ENCODE peak calls at places on chromosomes 11 and 22, in four cellular contexts. H is pancreas; T is BJ; V is stimulated activated CD4-positive, alpha-beta T cell treated with anti-CD3 and anti-CD28 coated beads, Interleukin-4, amount 100 ng/mL, for 4 hours. W is an unnamed sample.

GRCh38 chr11:123504401-123504800 is 74.3 kb downstream of the GRAMD1B start:
- DNase-seq in H (no peak), T (no peak), V (no peak), W (no peak)

GRCh38 chr11:45204761-45205160 is 58.3 kb downstream of the PRDM11 start:
- DNase-seq in H (no peak), T (no peak), V (no peak), W (no peak)

GRCh38 chr11:64739871-64740270 is 4.1 kb downstream of the RASGRP2 start:
- DNase-seq in H (no peak), T (no peak), V (no peak), W (no peak)

GRCh38 chr22:41526226-41526531 is 18.1 kb downstream of the POLR3H start:
- DNase-seq in H (no peak), T (no peak), V (no peak), W (no peak)

GRCh38 chr11:110896358-110896757 is 184.1 kb upstream of the ARHGAP20 start:
- DNase-seq in H (no peak), T (no peak), V (no peak), W (no peak)

GRCh38 chr11:79421820-79422219 is 19.0 kb downstream of the TENM4 start:
- DNase-seq in H (no peak), T (no peak), V (no peak), W (no peak)

GRCh38 chr11:117840881-117841581 is 16.5 kb upstream of the FXYD2 start:
- DNase-seq in H (no peak), T (no peak), V (no peak), W (no peak)

GRCh38 chr11:16338397-16338796 is 17.9 kb downstream of the SOX6 start:
- DNase-seq in H (no peak), T (no peak), V (no peak), W (no peak)

GRCh38 chr11:133383689-133384088 is 148.6 kb downstream of the OPCML start:
- DNase-seq in H (no peak), T (no peak), V (no peak), W (no peak)

GRCh38 chr22:38176170-38176741 is 5.4 kb downstream of the PLA2G6 start:
- DNase-seq in H (no peak), T (peak; percentile 94), V (no peak), W (peak; percentile 80)

GRCh38 chr11:12845739-12846358 is 163.3 kb upstream of the RASSF10 start:
- DNase-seq in H (peak; percentile 70), T (no peak), V (no peak), W (no peak)

GRCh38 chr11:36469881-36470802 is 39.9 kb downstream of the TRAF6 start:
- DNase-seq in H (no peak), T (peak; percentile 32), V (no peak), W (no peak)

GRCh38 chr11:74427377-74427776 is 29.1 kb upstream of the PGM2L1 start:
- DNase-seq in H (no peak), T (no peak), V (no peak), W (no peak)

GRCh38 chr11:9573775-9574555 is 495 bp downstream of the WEE1 start:
- DNase-seq in H (peak; percentile 34), T (no peak), V (peak; percentile 12), W (peak; percentile 85)

GRCh38 chr22:24011735-24012068 is 598 bp downstream of the CABIN1 start:
- DNase-seq in H (peak; percentile 56), T (no peak), V (no peak), W (peak; percentile 76)

GRCh38 chr22:17106161-17106784 is 14.9 kb downstream of the TMEM121B start:
- DNase-seq in H (no peak), T (no peak), V (no peak), W (peak; percentile 26)

GRCh38 chr11:3169235-3169951 is 4.3 kb upstream of the OSBPL5 start:
- DNase-seq in H (peak; percentile 39), T (no peak), V (peak; percentile 15), W (peak; percentile 80)

GRCh38 chr22:35521358-35522264 is 19.0 kb upstream of the RASD2 start:
- DNase-seq in H (no peak), T (no peak), V (no peak), W (no peak)

GRCh38 chr11:12163181-12163841 is 52.9 kb downstream of the MICAL2 start:
- DNase-seq in H (no peak), T (peak; percentile 71), V (no peak), W (no peak)

GRCh38 chr22:20174785-20175596 is 24.1 kb upstream of the CCDC188 start:
- DNase-seq in H (no peak), T (no peak), V (no peak), W (no peak)

GRCh38 chr11:65541093-65542010 is 16.5 kb downstream of the SCYL1 start:
- DNase-seq in H (peak; percentile 23), T (no peak), V (no peak), W (no peak)

GRCh38 chr11:70005107-70005818 is 72.9 kb upstream of the ANO1 start:
- DNase-seq in H (no peak), T (peak; percentile 69), V (no peak), W (no peak)

GRCh38 chr11:85889676-85890579 is 34.7 kb downstream of the CCDC83 start:
- DNase-seq in H (no peak), T (no peak), V (no peak), W (no peak)

GRCh38 chr22:24450600-24450999 is 23.2 kb downstream of the ADORA2A start:
- DNase-seq in H (no peak), T (no peak), V (no peak), W (no peak)

GRCh38 chr22:26333088-26333800 is 95.8 kb upstream of the ASPHD2 start:
- DNase-seq in H (no peak), T (no peak), V (no peak), W (no peak)

GRCh38 chr22:17271711-17272451 is 52.6 kb upstream of the ADA2 start:
- DNase-seq in H (no peak), T (no peak), V (no peak), W (no peak)

GRCh38 chr11:3609416-3610265 is 32.2 kb downstream of the ART5 start:
- DNase-seq in H (no peak), T (no peak), V (no peak), W (no peak)

GRCh38 chr11:66359662-66360087 is 11.9 kb downstream of the SLC29A2 start:
- DNase-seq in H (no peak), T (no peak), V (no peak), W (no peak)

GRCh38 chr22:47736166-47737034 is 974.0 kb downstream of the TBC1D22A start:
- DNase-seq in H (no peak), T (no peak), V (no peak), W (no peak)

GRCh38 chr11:10809373-10810199 is 860 bp upstream of the EIF4G2 start:
- DNase-seq in H (no peak), T (peak; percentile 21), V (peak; percentile 23), W (peak; percentile 86)

GRCh38 chr11:123973816-123974215 is 3.8 kb downstream of the OR10S1 start:
- DNase-seq in H (no peak), T (peak; percentile 17), V (no peak), W (no peak)

GRCh38 chr22:50191041-50191740 is 5.5 kb downstream of the TRABD start:
- DNase-seq in H (no peak), T (no peak), V (peak; percentile 74), W (peak; percentile 91)

GRCh38 chr11:76947190-76947589 is 86.5 kb downstream of the ACER3 start:
- DNase-seq in H (no peak), T (no peak), V (no peak), W (no peak)

GRCh38 chr11:87859583-87859982 is 315.7 kb downstream of the RAB38 start:
- DNase-seq in H (no peak), T (no peak), V (no peak), W (no peak)

GRCh38 chr11:40188848-40189247 is 1270.6 kb downstream of the LRRC4C start:
- DNase-seq in H (peak; percentile 42), T (no peak), V (no peak), W (no peak)

W was measured in left lung.